ENCODE peak calls at places on chromosomes 2 and 18, in nine cellular contexts. One of them, this sample, is unnamed.

GRCh38 chr2:223626713-223627112 is 24.6 kb upstream of the SCG2 start:
- DNase-seq in fibroblast of the conjunctiva: no peak
- DNase-seq in lung microvascular endothelial cell: peak
- DNase-seq in skeletal muscle cell: peak
- DNase-seq in LoVo: no peak
- DNase-seq in hypothalamus: no peak
- DNase-seq in activated naive CD4-positive, alpha-beta T cell treated with anti-CD3 and anti-CD28 coated beads, Interleukin-2, amount 50 U/mL, for 72 hours: no peak
- DNase-seq in NCI-H1417: no peak
- DNase-seq in prostate gland: no peak
- DNase-seq in this sample: no peak

GRCh38 chr2:163970058-163970806 is 234.4 kb upstream of the FIGN start:
- DNase-seq in prostate gland: no peak
- DNase-seq in hypothalamus: no peak
- DNase-seq in NCI-H1417: no peak
- DNase-seq in activated naive CD4-positive, alpha-beta T cell treated with anti-CD3 and anti-CD28 coated beads, Interleukin-2, amount 50 U/mL, for 72 hours: no peak
- DNase-seq in lung microvascular endothelial cell: no peak
- DNase-seq in skeletal muscle cell: no peak
- DNase-seq in LoVo: no peak
- DNase-seq in fibroblast of the conjunctiva: peak
- DNase-seq in this sample: no peak

GRCh38 chr2:215422676-215423075 is 13.2 kb downstream of the FN1 start:
- DNase-seq in hypothalamus: no peak
- DNase-seq in activated naive CD4-positive, alpha-beta T cell treated with anti-CD3 and anti-CD28 coated beads, Interleukin-2, amount 50 U/mL, for 72 hours: no peak
- DNase-seq in fibroblast of the conjunctiva: no peak
- DNase-seq in skeletal muscle cell: no peak
- DNase-seq in LoVo: no peak
- DNase-seq in prostate gland: no peak
- DNase-seq in NCI-H1417: no peak
- DNase-seq in lung microvascular endothelial cell: no peak
- DNase-seq in this sample: no peak

GRCh38 chr18:50805732-50806131 is 14.1 kb downstream of the MRO start:
- DNase-seq in NCI-H1417: no peak
- DNase-seq in skeletal muscle cell: no peak
- DNase-seq in fibroblast of the conjunctiva: no peak
- DNase-seq in lung microvascular endothelial cell: no peak
- DNase-seq in hypothalamus: no peak
- DNase-seq in prostate gland: no peak
- DNase-seq in activated naive CD4-positive, alpha-beta T cell treated with anti-CD3 and anti-CD28 coated beads, Interleukin-2, amount 50 U/mL, for 72 hours: no peak
- DNase-seq in LoVo: no peak
- DNase-seq in this sample: no peak

GRCh38 chr2:10499275-10499907 is 51.3 kb upstream of the ODC1 start:
- DNase-seq in hypothalamus: no peak
- DNase-seq in LoVo: no peak
- DNase-seq in NCI-H1417: peak
- DNase-seq in skeletal muscle cell: no peak
- DNase-seq in prostate gland: no peak
- DNase-seq in activated naive CD4-positive, alpha-beta T cell treated with anti-CD3 and anti-CD28 coated beads, Interleukin-2, amount 50 U/mL, for 72 hours: no peak
- DNase-seq in fibroblast of the conjunctiva: no peak
- DNase-seq in lung microvascular endothelial cell: no peak
- DNase-seq in this sample: no peak

GRCh38 chr2:148816176-148816575 is 58.9 kb upstream of the KIF5C start:
- DNase-seq in lung microvascular endothelial cell: no peak
- DNase-seq in fibroblast of the conjunctiva: no peak
- DNase-seq in NCI-H1417: no peak
- DNase-seq in skeletal muscle cell: no peak
- DNase-seq in prostate gland: no peak
- DNase-seq in activated naive CD4-positive, alpha-beta T cell treated with anti-CD3 and anti-CD28 coated beads, Interleukin-2, amount 50 U/mL, for 72 hours: no peak
- DNase-seq in LoVo: no peak
- DNase-seq in hypothalamus: no peak
- DNase-seq in this sample: no peak

GRCh38 chr2:142037051-142037450 is 93.8 kb downstream of the LRP1B start:
- DNase-seq in NCI-H1417: no peak
- DNase-seq in fibroblast of the conjunctiva: no peak
- DNase-seq in activated naive CD4-positive, alpha-beta T cell treated with anti-CD3 and anti-CD28 coated beads, Interleukin-2, amount 50 U/mL, for 72 hours: no peak
- DNase-seq in lung microvascular endothelial cell: no peak
- DNase-seq in skeletal muscle cell: no peak
- DNase-seq in LoVo: no peak
- DNase-seq in prostate gland: no peak
- DNase-seq in hypothalamus: no peak
- DNase-seq in this sample: no peak

GRCh38 chr2:18645315-18645714 is 55.9 kb upstream of the NT5C1B start:
- DNase-seq in activated naive CD4-positive, alpha-beta T cell treated with anti-CD3 and anti-CD28 coated beads, Interleukin-2, amount 50 U/mL, for 72 hours: no peak
- DNase-seq in lung microvascular endothelial cell: no peak
- DNase-seq in NCI-H1417: no peak
- DNase-seq in prostate gland: no peak
- DNase-seq in LoVo: no peak
- DNase-seq in hypothalamus: no peak
- DNase-seq in skeletal muscle cell: no peak
- DNase-seq in fibroblast of the conjunctiva: no peak
- DNase-seq in this sample: no peak

GRCh38 chr2:206353685-206354084 is 79.2 kb downstream of the ZDBF2 start:
- DNase-seq in LoVo: no peak
- DNase-seq in fibroblast of the conjunctiva: no peak
- DNase-seq in activated naive CD4-positive, alpha-beta T cell treated with anti-CD3 and anti-CD28 coated beads, Interleukin-2, amount 50 U/mL, for 72 hours: no peak
- DNase-seq in NCI-H1417: no peak
- DNase-seq in skeletal muscle cell: no peak
- DNase-seq in prostate gland: no peak
- DNase-seq in lung microvascular endothelial cell: no peak
- DNase-seq in hypothalamus: no peak
- DNase-seq in this sample: no peak

This sample was measured in NCI-H524 treated with DMSO at 0.1 percent for 48 hours.